ENCODE peak calls at places on chromosomes 12 and 14, in seven cellular contexts. A is H1, M is SK-N-SH, W is GM12891, E is K562, R is GM12878, U is HepG2. Y is an unnamed sample.

GRCh38 chr14:53180272-53181221 is 27.4 kb upstream of the DDHD1 start:
- DNase-seq in A (peak; percentile 67), M (no peak), W (no peak), E (peak; percentile 14), R (peak; percentile 78), U (peak; percentile 15), Y (no peak)

GRCh38 chr14:101709962-101710891 is 51.3 kb upstream of the PPP2R5C start:
- DNase-seq in A (no peak), M (no peak), W (no peak), E (peak; percentile 84), R (no peak), U (peak; percentile 39), Y (no peak)

GRCh38 chr12:116606397-116606796 is 47.2 kb downstream of the MAP1LC3B2 start:
- DNase-seq in A (no peak), M (no peak), W (no peak), E (no peak), R (no peak), U (no peak), Y (no peak)

GRCh38 chr12:6074979-6075585 is 49.4 kb downstream of the VWF start:
- DNase-seq in A (no peak), M (no peak), W (peak; percentile 35), E (no peak), R (no peak), U (no peak), Y (no peak)

GRCh38 chr14:98633380-98633779 is 638.6 kb downstream of the BCL11B start:
- DNase-seq in A (no peak), M (no peak), W (no peak), E (no peak), R (no peak), U (peak; percentile 7), Y (no peak)

GRCh38 chr12:47841910-47842309 is 22.2 kb upstream of the HDAC7 start:
- DNase-seq in A (no peak), M (no peak), W (no peak), E (no peak), R (no peak), U (no peak), Y (no peak)

GRCh38 chr12:5565933-5566632 is 134.2 kb downstream of the NTF3 start:
- DNase-seq in A (peak; percentile 28), M (no peak), W (no peak), E (no peak), R (no peak), U (no peak), Y (no peak)

GRCh38 chr12:104501641-104502040 is 44.9 kb downstream of the CHST11 start:
- DNase-seq in A (no peak), M (no peak), W (no peak), E (no peak), R (no peak), U (no peak), Y (no peak)

GRCh38 chr12:40106655-40107054 is 774 bp upstream of the SLC2A13 start:
- DNase-seq in A (no peak), M (no peak), W (no peak), E (no peak), R (no peak), U (no peak), Y (no peak)

GRCh38 chr12:40903040-40903439 is 210.8 kb downstream of the CNTN1 start:
- DNase-seq in A (no peak), M (no peak), W (no peak), E (no peak), R (no peak), U (no peak), Y (no peak)

GRCh38 chr12:105573574-105573973 is 243.1 kb downstream of the C12orf75 start:
- DNase-seq in A (no peak), M (no peak), W (no peak), E (no peak), R (no peak), U (no peak), Y (no peak)

GRCh38 chr12:111980598-111980997 is 32.4 kb downstream of the TMEM116 start:
- DNase-seq in A (no peak), M (no peak), W (no peak), E (no peak), R (no peak), U (no peak), Y (no peak)

GRCh38 chr12:32365473-32366064 is 33.8 kb upstream of the FGD4 start:
- DNase-seq in A (no peak), M (peak; percentile 55), W (peak; percentile 6), E (peak; percentile 60), R (peak; percentile 8), U (peak; percentile 64), Y (no peak)

GRCh38 chr12:44154128-44154527 is 318.2 kb downstream of the TMEM117 start:
- DNase-seq in A (no peak), M (no peak), W (no peak), E (no peak), R (no peak), U (no peak), Y (no peak)

GRCh38 chr12:16385779-16386646 is 38.6 kb downstream of the MGST1 start:
- DNase-seq in A (no peak), M (peak; percentile 51), W (peak; percentile 1), E (peak; percentile 3), R (peak; percentile 5), U (peak; percentile 88), Y (no peak)

GRCh38 chr14:55075628-55076027 is 24.2 kb downstream of the MAPK1IP1L start:
- DNase-seq in A (no peak), M (no peak), W (no peak), E (no peak), R (no peak), U (no peak), Y (no peak)

GRCh38 chr12:24499151-24500146 is 449.5 kb downstream of the BCAT1 start:
- DNase-seq in A (no peak), M (no peak), W (no peak), E (no peak), R (no peak), U (no peak), Y (no peak)

GRCh38 chr12:116332705-116333380 is 55.4 kb upstream of the MED13L start:
- DNase-seq in A (no peak), M (no peak), W (no peak), E (no peak), R (no peak), U (no peak), Y (no peak)

GRCh38 chr12:111056618-111057521 is 136.5 kb upstream of the MYL2 start:
- DNase-seq in A (no peak), M (peak; percentile 50), W (peak; percentile 65), E (peak; percentile 29), R (peak; percentile 34), U (no peak), Y (peak; percentile 41)

GRCh38 chr12:30447061-30447750 is 248.5 kb downstream of the IPO8 start:
- DNase-seq in A (no peak), M (no peak), W (no peak), E (no peak), R (no peak), U (no peak), Y (no peak)

GRCh38 chr14:69712217-69712565 is 54.8 kb upstream of the SRSF5 start:
- DNase-seq in A (no peak), M (no peak), W (no peak), E (no peak), R (no peak), U (no peak), Y (no peak)

GRCh38 chr14:61101803-61102548 is 120.9 kb downstream of the SLC38A6 start:
- DNase-seq in A (peak; percentile 47), M (no peak), W (no peak), E (no peak), R (no peak), U (no peak), Y (no peak)

GRCh38 chr14:61322799-61323290 is 1.5 kb downstream of the PRKCH start:
- DNase-seq in A (no peak), M (peak; percentile 27), W (no peak), E (no peak), R (no peak), U (no peak), Y (no peak)

GRCh38 chr12:108854453-108855283 is 2.7 kb downstream of the SSH1 start:
- DNase-seq in A (no peak), M (no peak), W (no peak), E (peak; percentile 38), R (peak; percentile 83), U (no peak), Y (no peak)

GRCh38 chr12:96850676-96851075 is 56.4 kb upstream of the NEDD1 start:
- DNase-seq in A (no peak), M (no peak), W (no peak), E (no peak), R (no peak), U (no peak), Y (no peak)

DNA sequence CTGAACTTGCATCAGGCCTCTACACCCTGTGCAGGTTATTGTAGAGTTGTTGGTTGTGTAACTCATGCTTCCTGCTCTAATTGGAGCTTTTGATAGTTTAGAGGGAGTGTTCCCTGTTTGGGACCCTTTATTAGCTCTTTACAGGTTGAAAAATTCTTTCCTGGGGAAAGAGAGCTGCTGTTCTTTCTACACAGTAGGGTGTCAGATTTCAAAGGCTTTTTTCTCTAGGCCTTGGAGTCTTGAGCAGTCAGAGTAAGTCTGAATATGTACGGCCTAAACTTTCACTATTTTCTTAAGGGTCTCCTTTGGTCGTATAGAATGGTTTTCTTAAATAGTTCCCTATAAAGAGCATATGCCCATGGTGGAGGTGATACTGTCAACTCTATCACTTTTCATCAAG is 60.7 kb upstream of the NEDD1 start:
- DNase-seq in A (no peak), M (no peak), W (no peak), E (no peak), R (no peak), U (no peak), Y (no peak)
- TF ChIP-seq POLR2AphosphoS5 in A (no peak), M (no peak), W (no peak), E (no peak), R (no peak), U (no peak), Y (no peak)

GRCh38 chr14:74614508-74615495 is 2.8 kb upstream of the LTBP2 start:
- DNase-seq in A (no peak), M (no peak), W (no peak), E (no peak), R (peak; percentile 40), U (no peak), Y (no peak)

GRCh38 chr14:74618078-74618952 is 6.3 kb upstream of the LTBP2 start:
- DNase-seq in A (no peak), M (no peak), W (no peak), E (no peak), R (no peak), U (peak; percentile 90), Y (no peak)

GRCh38 chr14:74615735-74616134 is 3.7 kb upstream of the LTBP2 start:
- DNase-seq in A (no peak), M (no peak), W (no peak), E (no peak), R (no peak), U (no peak), Y (no peak)

GRCh38 chr14:74616507-74616906 is 4.5 kb upstream of the LTBP2 start:
- DNase-seq in A (no peak), M (no peak), W (no peak), E (peak; percentile 34), R (no peak), U (no peak), Y (no peak)

GRCh38 chr14:74616996-74617700 is 5.1 kb upstream of the LTBP2 start:
- DNase-seq in A (no peak), M (no peak), W (no peak), E (no peak), R (no peak), U (no peak), Y (no peak)
- TF ChIP-seq TAF1 in A (no peak), M (no peak), W (no peak), E (no peak), R (no peak), U (no peak), Y (no peak)

GRCh38 chr12:10366875-10367274 is 23.0 kb downstream of the KLRK1 start:
- DNase-seq in A (no peak), M (no peak), W (no peak), E (no peak), R (no peak), U (peak; percentile 23), Y (no peak)
- TF ChIP-seq POLR2AphosphoS5 in A (no peak), M (no peak), W (no peak), E (no peak), R (no peak), U (no peak), Y (no peak)

GRCh38 chr12:12540261-12541013 is 22.2 kb downstream of the DUSP16 start:
- DNase-seq in A (no peak), M (no peak), W (no peak), E (no peak), R (no peak), U (no peak), Y (no peak)
- TF ChIP-seq TAF1 in A (no peak), M (no peak), W (no peak), E (no peak), R (no peak), U (no peak), Y (no peak)

Y was measured in GM12892.